ENCODE peak calls at places on chromosomes 13 and 19, in six cellular contexts. M is body of pancreas, P is sigmoid colon, N is cardiac muscle cell, O is adipocyte, A is heart left ventricle. T is an unnamed sample.
A peak's percentile ranks its signal among the peaks of the same experiment; 100 is the strongest.

GRCh38 chr13:83515267-83515666 is 367.0 kb downstream of the SLITRK1 start:
- DNase-seq in M (no peak), P (no peak), N (peak; percentile 54), O (peak; percentile 80), A (no peak), T (no peak)

GRCh38 chr19:30340724-30341595 is 31.2 kb upstream of the ZNF536 start:
- DNase-seq in M (no peak), P (no peak), N (no peak), O (no peak), A (no peak), T (no peak)

GRCh38 chr13:86383151-86383550 is 583.9 kb upstream of the SLITRK6 start:
- DNase-seq in M (no peak), P (no peak), N (no peak), O (no peak), A (no peak), T (no peak)

GRCh38 chr19:27674701-27675100 is 1538.2 kb downstream of the UQCRFS1 start:
- DNase-seq in M (no peak), P (no peak), N (no peak), O (no peak), A (no peak), T (no peak)

GRCh38 chr19:34500656-34501120 is 19.1 kb downstream of the WTIP start:
- DNase-seq in M (no peak), P (peak; percentile 65), N (no peak), O (no peak), A (no peak), T (peak; percentile 10)

GRCh38 chr19:49954092-49954825 is 6.7 kb downstream of the SIGLEC11 start:
- DNase-seq in M (peak; percentile 35), P (no peak), N (peak; percentile 80), O (peak; percentile 74), A (no peak), T (peak; percentile 44)

GRCh38 chr13:40895715-40896184 is 106.3 kb downstream of the SLC25A15 start:
- DNase-seq in M (peak; percentile 29), P (no peak), N (no peak), O (no peak), A (no peak), T (no peak)

GRCh38 chr13:48769107-48769704 is 115.5 kb downstream of the CYSLTR2 start:
- DNase-seq in M (peak; percentile 96), P (peak; percentile 87), N (peak; percentile 96), O (peak; percentile 95), A (peak; percentile 79), T (peak; percentile 97)

GRCh38 chr13:32426981-32427851 is 714 bp downstream of the N4BP2L1 start:
- DNase-seq in M (peak; percentile 77), P (peak; percentile 83), N (peak; percentile 22), O (peak; percentile 62), A (peak; percentile 57), T (peak; percentile 76)

GRCh38 chr13:21528616-21529015 is 69.5 kb upstream of the ZDHHC20 start:
- DNase-seq in M (no peak), P (no peak), N (peak; percentile 15), O (peak; percentile 5), A (no peak), T (no peak)

GRCh38 chr13:95948646-95949045 is 104.6 kb downstream of the UGGT2 start:
- DNase-seq in M (no peak), P (no peak), N (peak; percentile 42), O (no peak), A (no peak), T (no peak)

GRCh38 chr19:43446746-43447489 is 18.5 kb downstream of the LYPD3 start:
- DNase-seq in M (peak; percentile 78), P (peak; percentile 88), N (peak; percentile 78), O (peak; percentile 91), A (peak; percentile 72), T (peak; percentile 86)

GRCh38 chr13:98672947-98673545 is 79.4 kb downstream of the SLC15A1 start:
- DNase-seq in M (peak; percentile 78), P (peak; percentile 84), N (peak; percentile 83), O (peak; percentile 90), A (peak; percentile 74), T (peak; percentile 76)

DNA sequence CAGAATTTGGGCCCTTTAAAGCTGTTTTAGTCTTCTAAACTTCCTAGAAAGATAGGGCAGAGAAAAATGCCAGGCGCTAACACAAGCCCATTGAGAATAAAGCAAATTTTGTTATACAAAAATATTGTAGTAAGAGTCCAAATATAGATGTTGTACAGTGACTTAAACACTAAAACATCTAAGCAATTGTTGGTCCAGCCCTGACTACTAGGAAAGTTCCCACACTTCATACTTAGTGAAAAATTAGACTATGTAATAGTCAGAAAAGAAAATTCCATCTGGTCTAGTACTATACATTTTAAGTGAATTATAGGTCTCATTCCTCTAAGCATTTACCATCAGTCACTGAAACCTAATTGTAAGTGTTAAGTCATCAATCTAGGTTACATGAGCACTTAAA is 1518.3 kb upstream of the SLC10A2 start:
- DNase-seq in M (no peak), P (no peak), N (peak; percentile 9), O (peak; percentile 45), A (no peak), T (no peak)
- H3K36me3 ChIP-seq in M (no peaks in the 10 kb centered on the region), P (no peaks in the 10 kb centered on the region), N (no peaks in the 10 kb centered on the region), O (no peaks in the 10 kb centered on the region), A (no peaks in the 10 kb centered on the region), T (no peaks in the 10 kb centered on the region)

GRCh38 chr13:110897024-110897423 is 17.8 kb downstream of the ANKRD10 start:
- DNase-seq in M (no peak), P (no peak), N (no peak), O (no peak), A (no peak), T (no peak)
- H3K36me3 ChIP-seq in M (no peaks in the 10 kb centered on the region), P (peaks cover 4% of the 10 kb centered on the region), N (peaks cover 18% of the 10 kb centered on the region), O (peaks cover 37% of the 10 kb centered on the region), A (peaks cover 16% of the 10 kb centered on the region), T (no peaks in the 10 kb centered on the region)

GRCh38 chr13:113349050-113349449 is 14.9 kb downstream of the GRTP1 start:
- DNase-seq in M (no peak), P (peak; percentile 7), N (no peak), O (no peak), A (no peak), T (no peak)
- H3K36me3 ChIP-seq in M (no peaks in the 10 kb centered on the region), P (peaks cover 6% of the 10 kb centered on the region), N (no peaks in the 10 kb centered on the region), O (no peaks in the 10 kb centered on the region), A (no peaks in the 10 kb centered on the region), T (no peaks in the 10 kb centered on the region)

DNA sequence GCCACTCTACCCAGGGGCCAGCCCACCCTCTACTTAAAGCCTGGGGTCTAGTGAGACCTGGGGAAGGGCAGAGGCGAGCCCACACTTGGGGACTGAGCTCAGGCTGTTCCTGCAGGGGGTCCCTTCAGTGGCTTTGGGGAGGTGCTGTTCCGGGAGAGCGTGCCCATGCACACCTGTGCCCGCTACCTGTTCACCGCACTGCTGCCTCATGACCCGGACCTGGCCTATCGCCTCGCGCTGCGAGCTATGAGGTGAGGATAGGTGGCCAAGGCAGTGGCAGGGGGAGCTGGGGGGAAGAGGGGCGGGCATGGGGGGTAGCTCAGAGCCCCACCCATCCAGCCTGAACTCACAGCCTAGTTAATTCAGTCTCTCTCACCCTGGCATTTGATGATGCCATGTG is 24.0 kb downstream of the ZSWIM4 start:
- DNase-seq in M (no peak), P (no peak), N (no peak), O (no peak), A (no peak), T (no peak)
- H3K36me3 ChIP-seq in M (no peaks in the 10 kb centered on the region), P (no peaks in the 10 kb centered on the region), N (peaks cover 7% of the 10 kb centered on the region), O (peaks cover 3% of the 10 kb centered on the region), A (peaks cover 5% of the 10 kb centered on the region), T (no peaks in the 10 kb centered on the region)

T was measured in adrenal gland.